ENCODE peak calls at places on chromosome 2, in eight cellular contexts. N is H9, W is kidney, K is mammary epithelial cell, H is neural progenitor cell, P is PC-3, M is IMR-90, C is endothelial cell of umbilical vein. B is an unnamed sample.

GRCh38 chr2:30511122-30512083 is 64.4 kb downstream of the LCLAT1 start:
- DNase-seq in N (no peak), W (peak; percentile 60), K (no peak), H (no peak), P (peak; percentile 51), M (peak; percentile 60), C (no peak), B (no peak)

GRCh38 chr2:101351207-101351606 is 36.1 kb downstream of the CREG2 start:
- DNase-seq in N (no peak), W (no peak), K (no peak), H (no peak), P (no peak), M (no peak), C (no peak), B (no peak)

GRCh38 chr2:10534514-10535250 is 86.6 kb upstream of the ODC1 start:
- DNase-seq in N (no peak), W (peak; percentile 50), K (no peak), H (no peak), P (peak; percentile 40), M (peak; percentile 45), C (no peak), B (no peak)

GRCh38 chr2:41735006-41735405 is 312.8 kb upstream of the PKDCC start:
- DNase-seq in N (no peak), W (no peak), K (no peak), H (no peak), P (no peak), M (no peak), C (no peak), B (no peak)

GRCh38 chr2:197163755-197164753 is 146.5 kb downstream of the ANKRD44 start:
- DNase-seq in N (peak; percentile 69), W (peak; percentile 78), K (no peak), H (peak; percentile 76), P (no peak), M (no peak), C (no peak), B (no peak)

GRCh38 chr2:144460981-144461766 is 58.7 kb downstream of the ZEB2 start:
- DNase-seq in N (no peak), W (peak; percentile 60), K (peak; percentile 5), H (no peak), P (no peak), M (peak; percentile 86), C (no peak), B (no peak)

GRCh38 chr2:109231428-109231827 is 102.4 kb downstream of the SH3RF3 start:
- DNase-seq in N (no peak), W (no peak), K (no peak), H (no peak), P (no peak), M (no peak), C (no peak), B (no peak)

GRCh38 chr2:45318675-45319074 is 292.4 kb downstream of the SRBD1 start:
- DNase-seq in N (no peak), W (no peak), K (no peak), H (no peak), P (no peak), M (no peak), C (no peak), B (no peak)

GRCh38 chr2:205892141-205893064 is 193.6 kb downstream of the INO80D start:
- DNase-seq in N (no peak), W (no peak), K (peak; percentile 79), H (peak; percentile 61), P (peak; percentile 41), M (peak; percentile 46), C (no peak), B (no peak)

GRCh38 chr2:138794734-138795133 is 14.5 kb upstream of the NXPH2 start:
- DNase-seq in N (no peak), W (no peak), K (no peak), H (no peak), P (no peak), M (no peak), C (no peak), B (no peak)

GRCh38 chr2:33372940-33373553 is 103.4 kb upstream of the RASGRP3 start:
- DNase-seq in N (no peak), W (no peak), K (peak; percentile 43), H (peak; percentile 47), P (peak; percentile 86), M (peak; percentile 28), C (peak; percentile 81), B (no peak)

GRCh38 chr2:111522231-111522768 is 361.7 kb downstream of the ANAPC1 start:
- DNase-seq in N (no peak), W (no peak), K (no peak), H (no peak), P (no peak), M (peak; percentile 81), C (no peak), B (peak; percentile 89)

GRCh38 chr2:159399716-159400525 is 113.4 kb upstream of the WDSUB1 start:
- DNase-seq in N (no peak), W (no peak), K (peak; percentile 55), H (no peak), P (peak; percentile 70), M (peak; percentile 49), C (no peak), B (peak; percentile 84)

GRCh38 chr2:227163445-227163997 is 484 bp downstream of the COL4A4 start:
- DNase-seq in N (peak; percentile 36), W (peak; percentile 79), K (peak; percentile 2), H (peak; percentile 19), P (no peak), M (no peak), C (no peak), B (no peak)

GRCh38 chr2:98601532-98602132 is 6.7 kb downstream of the COA5 start:
- DNase-seq in N (peak; percentile 57), W (no peak), K (peak; percentile 33), H (peak; percentile 68), P (peak; percentile 61), M (peak; percentile 47), C (peak; percentile 48), B (peak; percentile 44)

GRCh38 chr2:1638281-1638860 is 105.9 kb downstream of the PXDN start:
- DNase-seq in N (no peak), W (no peak), K (peak; percentile 52), H (no peak), P (peak; percentile 51), M (no peak), C (no peak), B (no peak)

GRCh38 chr2:45930396-45930792 is 278.9 kb downstream of the PRKCE start:
- DNase-seq in N (no peak), W (no peak), K (peak; percentile 39), H (no peak), P (peak; percentile 22), M (peak; percentile 74), C (no peak), B (no peak)

GRCh38 chr2:127420039-127420864 is 2.0 kb downstream of the PROC start:
- DNase-seq in N (no peak), W (no peak), K (no peak), H (no peak), P (no peak), M (no peak), C (no peak), B (no peak)

GRCh38 chr2:126535408-126535807 is 120.5 kb upstream of the GYPC start:
- DNase-seq in N (no peak), W (no peak), K (no peak), H (peak; percentile 55), P (no peak), M (no peak), C (no peak), B (no peak)

GRCh38 chr2:118169359-118170005 is 81.2 kb downstream of the INSIG2 start:
- DNase-seq in N (no peak), W (peak; percentile 81), K (no peak), H (no peak), P (no peak), M (no peak), C (no peak), B (no peak)

DNA sequence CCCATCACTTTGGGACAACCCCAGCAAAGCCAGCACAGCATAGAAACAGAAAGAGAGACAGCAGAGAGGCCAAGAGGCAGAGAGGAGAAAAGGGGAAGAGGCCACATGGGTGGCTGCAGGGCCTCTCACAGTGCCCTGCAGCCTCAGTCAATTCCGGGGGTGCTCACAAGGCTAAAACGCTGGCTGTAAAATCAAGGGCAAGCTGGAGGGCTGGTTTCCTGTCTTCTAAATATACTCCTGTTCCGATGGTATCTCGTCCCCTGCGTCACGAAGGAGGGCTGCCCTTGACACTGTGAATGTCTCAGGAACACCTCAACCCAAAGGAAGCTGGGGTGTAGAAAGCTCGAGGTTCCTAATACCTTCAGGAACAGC is 166.5 kb upstream of the ID2 start:
- DNase-seq in N (no peak), W (no peak), K (no peak), H (no peak), P (no peak), M (no peak), C (no peak), B (no peak)
- H3K4me1 ChIP-seq in N (no peaks in the 10 kb centered on the region), W (peaks cover 3% of the 10 kb centered on the region), K (no peaks in the 10 kb centered on the region), H (no peaks in the 10 kb centered on the region), P (no peaks in the 10 kb centered on the region), M (peaks cover 3% of the 10 kb centered on the region), C (no peaks in the 10 kb centered on the region), B (peaks cover 9% of the 10 kb centered on the region)

DNA sequence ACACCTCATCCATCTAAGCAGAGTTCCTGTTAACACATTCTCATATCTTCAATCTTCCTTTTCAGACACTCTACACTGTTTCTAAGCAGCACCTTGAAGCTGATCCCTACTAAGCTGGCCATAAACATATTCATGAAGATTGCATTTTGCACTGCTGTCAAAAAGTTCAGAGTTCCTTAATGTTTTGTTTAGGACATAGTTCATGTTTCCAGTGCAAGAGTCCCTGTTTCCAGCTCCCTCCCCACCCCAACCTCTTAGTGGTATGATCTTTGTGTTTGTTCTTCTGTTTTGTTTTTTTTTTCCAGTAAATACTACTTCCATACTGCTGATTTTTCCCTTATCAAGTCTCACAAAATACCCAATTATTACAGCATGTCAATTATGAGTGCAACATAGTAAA is 4.1 kb upstream of the SLC40A1 start:
- DNase-seq in N (no peak), W (no peak), K (no peak), H (no peak), P (no peak), M (no peak), C (no peak), B (no peak)
- H3K9ac ChIP-seq in N (no peak overlapping the region), W (no peak overlapping the region), K (no peak overlapping the region), H (no peak overlapping the region), P (no peak overlapping the region), M (no peak overlapping the region), C (no peak overlapping the region), B (no peak overlapping the region)

GRCh38 chr2:172578860-172579512 is 23.1 kb downstream of the PDK1 start:
- DNase-seq in N (no peak), W (no peak), K (no peak), H (no peak), P (no peak), M (no peak), C (no peak), B (no peak)
- H3K9me3 ChIP-seq in N (no peaks in the 10 kb centered on the region), W (peaks cover 24% of the 10 kb centered on the region), K (peaks cover 19% of the 10 kb centered on the region), H (peaks cover 18% of the 10 kb centered on the region), P (peaks cover 22% of the 10 kb centered on the region), M (peaks cover 12% of the 10 kb centered on the region), C (peaks cover 2% of the 10 kb centered on the region), B (peaks cover 37% of the 10 kb centered on the region)

GRCh38 chr2:218402491-218402901 is 2.8 kb downstream of the CTDSP1 start:
- DNase-seq in N (no peak), W (peak; percentile 75), K (no peak), H (no peak), P (no peak), M (no peak), C (no peak), B (no peak)
- H3K4me1 ChIP-seq in N (peaks cover 4% of the 10 kb centered on the region), W (peaks cover 21% of the 10 kb centered on the region), K (peaks cover 44% of the 10 kb centered on the region), H (peaks cover 24% of the 10 kb centered on the region), P (peaks cover 41% of the 10 kb centered on the region), M (peaks cover 29% of the 10 kb centered on the region), C (peaks cover 37% of the 10 kb centered on the region), B (peaks cover 47% of the 10 kb centered on the region)